ENCODE peak calls at places on chromosomes 4 and X, in nine cellular contexts. One of them, this sample, is unnamed.
A peak's percentile ranks its signal among the peaks of the same experiment; 100 is the strongest.

GRCh38 chr4:146252941-146253340 is 38.6 kb downstream of the REELD1 start:
- DNase-seq in tibial nerve: no peak
- DNase-seq in IMR-90: no peak
- DNase-seq in A549: no peak
- DNase-seq in NB4: no peak
- DNase-seq in GM12878: no peak
- DNase-seq in esophagus squamous epithelium: no peak
- DNase-seq in heart left ventricle: no peak
- DNase-seq in stomach: no peak
- DNase-seq in this sample: no peak

GRCh38 chrX:16067886-16068515 is 55.4 kb upstream of the GRPR start:
- DNase-seq in tibial nerve: no peak
- DNase-seq in IMR-90: no peak
- DNase-seq in A549: no peak
- DNase-seq in NB4: no peak
- DNase-seq in GM12878: peak; percentile 30
- DNase-seq in esophagus squamous epithelium: no peak
- DNase-seq in heart left ventricle: no peak
- DNase-seq in stomach: no peak
- DNase-seq in this sample: no peak

GRCh38 chr4:18670034-18670433 is 648.5 kb upstream of the LCORL start:
- DNase-seq in tibial nerve: no peak
- DNase-seq in IMR-90: no peak
- DNase-seq in A549: no peak
- DNase-seq in NB4: no peak
- DNase-seq in GM12878: no peak
- DNase-seq in esophagus squamous epithelium: no peak
- DNase-seq in heart left ventricle: no peak
- DNase-seq in stomach: no peak
- DNase-seq in this sample: no peak

GRCh38 chr4:94621491-94622080 is 136.2 kb upstream of the BMPR1B start:
- DNase-seq in tibial nerve: no peak
- DNase-seq in IMR-90: peak; percentile 61
- DNase-seq in A549: peak; percentile 57
- DNase-seq in NB4: peak; percentile 44
- DNase-seq in GM12878: no peak
- DNase-seq in esophagus squamous epithelium: no peak
- DNase-seq in heart left ventricle: no peak
- DNase-seq in stomach: no peak
- DNase-seq in this sample: no peak

GRCh38 chrX:44872319-44872816 is 620 bp upstream of the KDM6A start:
- DNase-seq in tibial nerve: peak; percentile 12
- DNase-seq in IMR-90: peak; percentile 4
- DNase-seq in A549: no peak
- DNase-seq in NB4: no peak
- DNase-seq in GM12878: no peak
- DNase-seq in esophagus squamous epithelium: no peak
- DNase-seq in heart left ventricle: no peak
- DNase-seq in stomach: peak; percentile 61
- DNase-seq in this sample: peak; percentile 16

GRCh38 chrX:16646366-16647168 is 3.4 kb upstream of the S100G start:
- DNase-seq in tibial nerve: no peak
- DNase-seq in IMR-90: no peak
- DNase-seq in A549: no peak
- DNase-seq in NB4: no peak
- DNase-seq in GM12878: no peak
- DNase-seq in esophagus squamous epithelium: no peak
- DNase-seq in heart left ventricle: no peak
- DNase-seq in stomach: no peak
- DNase-seq in this sample: no peak

GRCh38 chrX:41758391-41758790 is 34.4 kb downstream of the GPR82 start:
- DNase-seq in tibial nerve: no peak
- DNase-seq in IMR-90: no peak
- DNase-seq in A549: no peak
- DNase-seq in NB4: no peak
- DNase-seq in GM12878: no peak
- DNase-seq in esophagus squamous epithelium: no peak
- DNase-seq in heart left ventricle: no peak
- DNase-seq in stomach: no peak
- DNase-seq in this sample: no peak

GRCh38 chr4:151799417-151800030 is 38.7 kb upstream of the GATB start:
- DNase-seq in tibial nerve: no peak
- DNase-seq in IMR-90: no peak
- DNase-seq in A549: no peak
- DNase-seq in NB4: no peak
- DNase-seq in GM12878: no peak
- DNase-seq in esophagus squamous epithelium: no peak
- DNase-seq in heart left ventricle: no peak
- DNase-seq in stomach: no peak
- DNase-seq in this sample: no peak

GRCh38 chr4:102736636-102737549 is 23.9 kb downstream of the MANBA start:
- DNase-seq in tibial nerve: no peak
- DNase-seq in IMR-90: no peak
- DNase-seq in A549: no peak
- DNase-seq in NB4: no peak
- DNase-seq in GM12878: no peak
- DNase-seq in esophagus squamous epithelium: no peak
- DNase-seq in heart left ventricle: no peak
- DNase-seq in stomach: peak; percentile 43
- DNase-seq in this sample: no peak

GRCh38 chrX:31132803-31133202 is 61.0 kb upstream of the FTHL17 start:
- DNase-seq in tibial nerve: no peak
- DNase-seq in IMR-90: no peak
- DNase-seq in A549: no peak
- DNase-seq in NB4: no peak
- DNase-seq in GM12878: no peak
- DNase-seq in esophagus squamous epithelium: no peak
- DNase-seq in heart left ventricle: no peak
- DNase-seq in stomach: no peak
- DNase-seq in this sample: no peak

GRCh38 chr4:1569461-1570151 is 114.5 kb downstream of the FAM53A start:
- DNase-seq in tibial nerve: no peak
- DNase-seq in IMR-90: no peak
- DNase-seq in A549: no peak
- DNase-seq in NB4: no peak
- DNase-seq in GM12878: no peak
- DNase-seq in esophagus squamous epithelium: no peak
- DNase-seq in heart left ventricle: no peak
- DNase-seq in stomach: no peak
- DNase-seq in this sample: no peak

GRCh38 chr4:24999392-25000104 is 31.2 kb downstream of the LGI2 start:
- DNase-seq in tibial nerve: no peak
- DNase-seq in IMR-90: no peak
- DNase-seq in A549: no peak
- DNase-seq in NB4: no peak
- DNase-seq in GM12878: no peak
- DNase-seq in esophagus squamous epithelium: no peak
- DNase-seq in heart left ventricle: no peak
- DNase-seq in stomach: no peak
- DNase-seq in this sample: no peak

GRCh38 chr4:169810325-169811323 is 52.9 kb upstream of the HPF1 start:
- DNase-seq in tibial nerve: no peak
- DNase-seq in IMR-90: peak; percentile 81
- DNase-seq in A549: peak; percentile 76
- DNase-seq in NB4: peak; percentile 71
- DNase-seq in GM12878: peak; percentile 8
- DNase-seq in esophagus squamous epithelium: no peak
- DNase-seq in heart left ventricle: peak; percentile 21
- DNase-seq in stomach: no peak
- DNase-seq in this sample: no peak

GRCh38 chr4:150297861-150298474 is 219.7 kb downstream of the DCLK2 start:
- DNase-seq in tibial nerve: no peak
- DNase-seq in IMR-90: peak; percentile 78
- DNase-seq in A549: peak; percentile 52
- DNase-seq in NB4: peak; percentile 56
- DNase-seq in GM12878: peak; percentile 8
- DNase-seq in esophagus squamous epithelium: no peak
- DNase-seq in heart left ventricle: peak; percentile 27
- DNase-seq in stomach: no peak
- DNase-seq in this sample: peak; percentile 31

GRCh38 chr4:156346959-156347385 is 393.3 kb upstream of the CTSO start:
- DNase-seq in tibial nerve: no peak
- DNase-seq in IMR-90: no peak
- DNase-seq in A549: no peak
- DNase-seq in NB4: no peak
- DNase-seq in GM12878: no peak
- DNase-seq in esophagus squamous epithelium: no peak
- DNase-seq in heart left ventricle: no peak
- DNase-seq in stomach: no peak
- DNase-seq in this sample: no peak

GRCh38 chrX:45140812-45141211 is 59.9 kb downstream of the DIPK2B start:
- DNase-seq in tibial nerve: no peak
- DNase-seq in IMR-90: no peak
- DNase-seq in A549: no peak
- DNase-seq in NB4: no peak
- DNase-seq in GM12878: no peak
- DNase-seq in esophagus squamous epithelium: no peak
- DNase-seq in heart left ventricle: no peak
- DNase-seq in stomach: no peak
- DNase-seq in this sample: no peak

DNA sequence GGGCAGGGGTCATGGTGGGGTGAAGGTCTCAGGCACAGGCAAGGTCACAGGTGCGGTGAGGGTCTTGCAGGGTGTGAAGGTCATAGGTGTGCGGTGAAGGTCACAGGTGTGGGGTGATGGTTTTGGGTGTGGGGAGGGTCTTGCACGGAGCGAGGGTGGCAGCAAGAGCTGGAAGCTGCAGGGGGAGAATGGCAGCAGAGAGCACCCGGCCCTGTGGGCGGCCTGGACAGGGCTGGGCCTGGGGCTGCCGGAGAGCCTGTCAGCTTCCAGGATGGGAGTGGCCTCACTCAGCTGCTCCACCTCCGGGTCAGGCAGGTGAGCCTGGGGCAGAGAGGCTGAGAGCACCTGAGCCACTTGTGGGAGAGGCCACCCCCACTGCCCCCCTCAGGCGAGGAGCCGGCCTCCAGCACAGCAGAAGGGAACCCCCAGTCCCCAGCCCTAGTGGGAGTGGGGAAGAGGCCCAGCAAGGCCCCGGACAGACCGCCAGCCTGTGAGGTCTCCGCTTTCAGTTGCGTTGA is 1.5 kb downstream of the MSANTD1 start:
- DNase-seq in tibial nerve: no peak
- DNase-seq in IMR-90: no peak
- DNase-seq in A549: no peak
- DNase-seq in NB4: no peak
- DNase-seq in GM12878: no peak
- DNase-seq in esophagus squamous epithelium: no peak
- DNase-seq in heart left ventricle: no peak
- DNase-seq in stomach: no peak
- DNase-seq in this sample: no peak
- H3K4me3 ChIP-seq in tibial nerve: no peak overlapping the region
- H3K4me3 ChIP-seq in IMR-90: no peak overlapping the region
- H3K4me3 ChIP-seq in A549: no peak overlapping the region
- H3K4me3 ChIP-seq in NB4: no peak overlapping the region
- H3K4me3 ChIP-seq in GM12878: no peak overlapping the region
- H3K4me3 ChIP-seq in esophagus squamous epithelium: no peak overlapping the region
- H3K4me3 ChIP-seq in heart left ventricle: no peak overlapping the region
- H3K4me3 ChIP-seq in stomach: no peak overlapping the region
- H3K4me3 ChIP-seq in this sample: no peak overlapping the region

DNA sequence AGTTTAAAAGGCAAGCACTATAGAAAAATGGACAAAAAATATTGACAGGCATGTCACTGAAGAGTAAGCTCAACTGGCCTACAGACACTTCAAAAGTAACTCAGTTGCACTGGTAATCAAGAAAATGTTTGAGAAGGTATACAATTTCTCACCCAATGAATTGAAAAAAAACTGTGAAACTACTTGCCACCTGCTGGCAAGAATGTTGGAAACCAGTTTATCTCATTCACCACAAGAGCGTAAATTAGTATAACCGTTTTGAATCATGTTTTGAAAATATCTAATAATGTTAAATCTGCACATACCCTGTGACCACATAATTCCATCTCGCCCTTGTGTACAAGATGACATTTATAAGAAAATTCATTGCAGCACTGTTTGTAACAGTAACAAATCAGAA is 31.7 kb downstream of the TXK start:
- DNase-seq in tibial nerve: no peak
- DNase-seq in IMR-90: no peak
- DNase-seq in A549: no peak
- DNase-seq in NB4: no peak
- DNase-seq in GM12878: no peak
- DNase-seq in esophagus squamous epithelium: no peak
- DNase-seq in heart left ventricle: no peak
- DNase-seq in stomach: no peak
- DNase-seq in this sample: no peak
- TF ChIP-seq CTCF in tibial nerve: no peak
- TF ChIP-seq CTCF in IMR-90: no peak
- TF ChIP-seq CTCF in A549: peak; percentile 9
- TF ChIP-seq CTCF in NB4: peak; percentile 12
- TF ChIP-seq CTCF in GM12878: no peak
- TF ChIP-seq CTCF in esophagus squamous epithelium: no peak
- TF ChIP-seq CTCF in heart left ventricle: no peak
- TF ChIP-seq CTCF in stomach: no peak
- TF ChIP-seq CTCF in this sample: no peak

DNA sequence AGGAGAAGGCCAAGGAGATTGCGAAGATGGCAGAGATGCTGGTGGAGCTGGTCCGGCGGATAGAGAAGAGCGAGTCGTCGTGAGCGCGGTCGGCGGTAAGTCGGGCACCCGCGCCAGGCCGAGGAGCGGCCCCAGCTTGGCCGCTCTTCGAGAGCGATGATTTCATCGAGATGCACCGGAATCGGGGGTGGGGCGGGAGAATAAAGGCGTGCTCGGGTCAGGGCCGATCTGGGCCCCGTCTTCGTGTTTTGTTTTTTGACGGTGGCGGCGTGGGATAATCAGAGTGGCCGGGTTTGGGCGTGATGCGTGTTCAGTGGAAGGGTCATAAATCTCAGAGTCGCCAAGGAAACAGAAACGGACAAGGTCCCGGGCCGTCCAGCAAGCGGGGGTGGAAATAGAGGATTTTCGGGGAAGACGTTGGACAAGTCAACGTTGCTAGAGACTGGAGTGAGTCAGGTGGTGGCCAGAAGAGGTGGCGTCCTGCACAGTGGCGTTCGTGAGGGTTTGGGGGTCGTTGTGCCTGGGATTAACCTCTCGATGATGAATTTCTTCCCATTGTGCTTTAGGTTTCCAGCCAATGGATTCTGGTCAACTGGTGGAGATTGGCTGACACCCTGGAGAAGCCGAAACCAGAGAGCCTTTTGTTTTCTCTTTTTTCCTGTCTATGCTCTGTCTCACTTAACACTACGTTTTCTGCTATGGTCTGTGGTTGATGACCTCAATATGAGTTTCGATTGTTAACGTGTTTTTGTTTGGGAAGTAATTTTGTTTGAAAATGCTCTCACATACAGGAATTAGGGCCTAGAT is 882 bp downstream of the MRFAP1 start:
- DNase-seq in tibial nerve: no peak
- DNase-seq in IMR-90: peak; percentile 42
- DNase-seq in A549: no peak
- DNase-seq in NB4: peak; percentile 60
- DNase-seq in GM12878: no peak
- DNase-seq in esophagus squamous epithelium: no peak
- DNase-seq in heart left ventricle: peak; percentile 52
- DNase-seq in stomach: peak; percentile 40
- DNase-seq in this sample: peak; percentile 92
- TF ChIP-seq POLR2A in tibial nerve: no peak
- TF ChIP-seq POLR2A in IMR-90: no peak
- TF ChIP-seq POLR2A in A549: no peak
- TF ChIP-seq POLR2A in NB4: no peak
- TF ChIP-seq POLR2A in GM12878: peak; percentile 48
- TF ChIP-seq POLR2A in esophagus squamous epithelium: peak; percentile 29
- TF ChIP-seq POLR2A in heart left ventricle: no peak
- TF ChIP-seq POLR2A in stomach: no peak
- TF ChIP-seq POLR2A in this sample: no peak

GRCh38 chrX:46681849-46682248 is 77.1 kb downstream of the SLC9A7 start:
- DNase-seq in tibial nerve: no peak
- DNase-seq in IMR-90: peak; percentile 40
- DNase-seq in A549: no peak
- DNase-seq in NB4: no peak
- DNase-seq in GM12878: no peak
- DNase-seq in esophagus squamous epithelium: no peak
- DNase-seq in heart left ventricle: no peak
- DNase-seq in stomach: no peak
- DNase-seq in this sample: no peak
- H3K4me3 ChIP-seq in tibial nerve: no peak overlapping the region
- H3K4me3 ChIP-seq in IMR-90: no peak overlapping the region
- H3K4me3 ChIP-seq in A549: no peak overlapping the region
- H3K4me3 ChIP-seq in NB4: no peak overlapping the region
- H3K4me3 ChIP-seq in GM12878: no peak overlapping the region
- H3K4me3 ChIP-seq in esophagus squamous epithelium: no peak overlapping the region
- H3K4me3 ChIP-seq in heart left ventricle: no peak overlapping the region
- H3K4me3 ChIP-seq in stomach: no peak overlapping the region
- H3K4me3 ChIP-seq in this sample: no peak overlapping the region

This sample was measured in lower leg skin.